ENCODE peak calls at places on chromosomes 3 and 15, in nine cellular contexts. T is endothelial cell of umbilical vein; D is AG04450; R is brain microvascular endothelial cell; N is Peyer's patch; X is substantia nigra; Y is CD4-positive, alpha-beta memory T cell; H is fibroblast of lung; A is HCT116. Z is an unnamed sample.

GRCh38 chr3:141643391-141643790 is 94.7 kb upstream of the RNF7 start:
- DNase-seq in N (no peak), Y (no peak), T (no peak), R (no peak), A (no peak), H (peak), D (no peak), X (no peak), Z (no peak)

GRCh38 chr15:63264685-63265302 is 12.6 kb upstream of the APH1B start:
- DNase-seq in T (no peak), D (peak), Y (no peak), A (no peak), R (no peak), H (peak), X (no peak), N (no peak), Z (no peak)

GRCh38 chr15:74989527-74989926 is 5.8 kb upstream of the SCAMP5 start:
- DNase-seq in X (no peak), N (no peak), R (no peak), T (no peak), Y (no peak), A (no peak), D (no peak), H (no peak), Z (no peak)

GRCh38 chr15:48373855-48374421 is 42.7 kb downstream of the DUT start:
- DNase-seq in Y (no peak), H (peak), T (peak), A (no peak), R (peak), X (no peak), N (no peak), D (no peak), Z (no peak)

GRCh38 chr3:72446406-72447058 is 401.7 kb downstream of the SHQ1 start:
- DNase-seq in A (no peak), R (no peak), Y (peak), D (no peak), N (no peak), H (peak), T (no peak), X (peak), Z (peak)

GRCh38 chr3:70556056-70556455 is 243.6 kb upstream of the MDFIC2 start:
- DNase-seq in Y (no peak), N (no peak), H (peak), R (peak), X (no peak), T (no peak), D (no peak), A (no peak), Z (no peak)

GRCh38 chr3:189593581-189593980 is 37.6 kb upstream of the TP63 start:
- DNase-seq in T (no peak), N (no peak), R (no peak), A (no peak), X (no peak), D (no peak), Y (no peak), H (no peak), Z (no peak)

GRCh38 chr3:36393563-36393962 is 13.3 kb downstream of the STAC start:
- DNase-seq in T (no peak), D (no peak), X (no peak), Y (no peak), A (no peak), H (peak), R (no peak), N (no peak), Z (no peak)

GRCh38 chr3:41247055-41247454 is 47.8 kb downstream of the CTNNB1 start:
- DNase-seq in A (no peak), X (no peak), D (no peak), T (no peak), H (no peak), Y (no peak), N (no peak), R (no peak), Z (no peak)

GRCh38 chr15:48520376-48521155 is 124.9 kb downstream of the FBN1 start:
- DNase-seq in X (no peak), N (no peak), D (no peak), T (peak), Y (no peak), H (no peak), R (no peak), A (peak), Z (no peak)

GRCh38 chr3:127484601-127485388 is 105.7 kb downstream of the TPRA1 start:
- DNase-seq in H (peak), D (no peak), N (peak), X (no peak), R (no peak), A (no peak), Y (no peak), T (no peak), Z (no peak)

GRCh38 chr3:42631650-42632049 is 21.8 kb upstream of the ZBTB47 start:
- DNase-seq in A (no peak), H (no peak), N (no peak), R (no peak), T (no peak), D (no peak), Y (no peak), X (no peak), Z (no peak)

GRCh38 chr15:74610302-74610951 is 5.2 kb upstream of the CLK3 start:
- DNase-seq in X (no peak), A (no peak), T (no peak), R (no peak), D (no peak), H (no peak), N (no peak), Y (no peak), Z (no peak)

GRCh38 chr3:69357196-69357595 is 28.7 kb downstream of the FRMD4B start:
- DNase-seq in A (no peak), N (no peak), D (no peak), X (no peak), R (no peak), Y (no peak), H (no peak), T (no peak), Z (no peak)

GRCh38 chr15:41917767-41918430 is 24.0 kb upstream of the SPTBN5 start:
- DNase-seq in D (no peak), X (no peak), N (peak), Y (no peak), H (peak), A (peak), R (peak), T (peak), Z (no peak)

GRCh38 chr15:63887630-63888029 is 53.9 kb upstream of the HERC1 start:
- DNase-seq in D (no peak), T (no peak), N (no peak), R (no peak), A (no peak), X (no peak), Y (no peak), H (no peak), Z (no peak)

GRCh38 chr15:58486564-58486963 is 54.8 kb downstream of the LIPC start:
- DNase-seq in N (no peak), Y (no peak), A (no peak), X (no peak), R (no peak), D (no peak), H (no peak), T (no peak), Z (no peak)

GRCh38 chr3:116135462-116135861 is 309.8 kb downstream of the LSAMP start:
- DNase-seq in A (no peak), X (peak), H (peak), T (peak), Y (no peak), D (no peak), R (peak), N (no peak), Z (no peak)

GRCh38 chr3:119437852-119438251 is 25.6 kb downstream of the TMEM39A start:
- DNase-seq in D (no peak), N (no peak), H (no peak), Y (no peak), A (no peak), R (no peak), T (no peak), X (no peak), Z (no peak)

GRCh38 chr3:119444590-119444989 is 18.8 kb downstream of the TMEM39A start:
- DNase-seq in Y (no peak), H (no peak), A (no peak), D (no peak), T (no peak), R (no peak), X (no peak), N (no peak), Z (no peak)

DNA sequence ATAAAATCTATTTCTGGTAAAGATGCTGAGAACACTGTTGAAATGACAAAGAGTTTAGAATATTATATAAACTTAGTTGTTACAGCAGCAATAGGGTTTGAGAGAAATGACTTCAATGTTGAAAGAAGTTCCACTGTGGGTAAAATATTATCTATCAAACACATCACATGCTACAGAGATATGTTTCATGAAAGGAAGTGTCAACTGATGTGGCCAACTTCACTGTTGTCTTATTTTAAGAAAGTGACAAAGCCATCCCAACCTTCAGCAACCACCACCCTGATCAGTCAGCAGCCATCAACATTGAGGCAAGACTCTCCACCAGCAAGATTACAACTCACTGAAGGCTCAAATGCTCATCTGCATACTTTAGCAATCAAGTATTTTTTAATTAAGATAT is 20.2 kb downstream of the TMEM39A start:
- DNase-seq in D (no peak), R (no peak), X (no peak), H (no peak), T (no peak), Y (no peak), N (no peak), A (no peak), Z (no peak)
- H3K27ac ChIP-seq in D (no peak), R (no peak), X (no peak), H (no peak), T (no peak), Y (no peak), N (no peak), A (no peak), Z (no peak)

GRCh38 chr3:11436775-11437174 is 164.6 kb downstream of the ATG7 start:
- DNase-seq in N (no peak), Y (no peak), R (no peak), X (no peak), H (no peak), T (no peak), A (no peak), D (no peak), Z (no peak)

GRCh38 chr3:11434017-11434526 is 161.9 kb downstream of the ATG7 start:
- DNase-seq in N (peak), Y (no peak), R (peak), A (no peak), T (peak), D (peak), H (peak), X (peak), Z (no peak)

GRCh38 chr3:11437506-11437905 is 165.3 kb downstream of the ATG7 start:
- DNase-seq in X (no peak), R (no peak), T (no peak), Y (no peak), N (no peak), H (no peak), A (no peak), D (no peak), Z (no peak)

GRCh38 chr3:11435420-11435819 is 163.2 kb downstream of the ATG7 start:
- DNase-seq in A (no peak), R (no peak), X (no peak), N (no peak), D (no peak), H (no peak), Y (no peak), T (no peak), Z (no peak)

GRCh38 chr3:11434697-11435096 is 162.5 kb downstream of the ATG7 start:
- DNase-seq in N (no peak), A (no peak), R (no peak), D (no peak), X (no peak), Y (no peak), T (no peak), H (no peak), Z (no peak)
- H3K27ac ChIP-seq in N (no peak), A (no peak), R (peak), D (no peak), X (peak), Y (no peak), T (no peak), H (peak), Z (no peak)

GRCh38 chr15:72800819-72801481 is 17.4 kb upstream of the ADPGK start:
- DNase-seq in H (peak), A (no peak), N (no peak), R (no peak), T (no peak), X (no peak), D (no peak), Y (no peak), Z (no peak)

GRCh38 chr15:72797338-72797689 is 13.8 kb upstream of the ADPGK start:
- DNase-seq in X (no peak), R (no peak), Y (no peak), N (no peak), T (no peak), A (no peak), H (no peak), D (no peak), Z (no peak)

GRCh38 chr15:72801590-72802345 is 18.2 kb upstream of the ADPGK start:
- DNase-seq in D (no peak), N (no peak), Y (no peak), R (no peak), T (no peak), A (no peak), X (no peak), H (no peak), Z (no peak)

GRCh38 chr15:72797834-72798233 is 14.3 kb upstream of the ADPGK start:
- DNase-seq in Y (no peak), X (no peak), D (no peak), N (no peak), T (no peak), H (no peak), R (no peak), A (no peak), Z (no peak)

GRCh38 chr15:72803006-72803405 is 19.4 kb upstream of the ADPGK start:
- DNase-seq in N (no peak), H (no peak), R (no peak), D (no peak), T (no peak), Y (no peak), A (no peak), X (no peak), Z (no peak)
- H3K27ac ChIP-seq in N (no peak), H (no peak), R (no peak), D (no peak), T (no peak), Y (no peak), A (no peak), X (no peak), Z (no peak)

GRCh38 chr3:157115069-157116006 is 44.6 kb downstream of the CCNL1 start:
- DNase-seq in Y (no peak), H (peak), D (no peak), A (no peak), T (peak), R (peak), N (no peak), X (no peak), Z (no peak)
- H3K27ac ChIP-seq in Y (no peak), H (no peak), D (no peak), A (no peak), T (no peak), R (no peak), N (no peak), X (no peak), Z (no peak)

GRCh38 chr15:66898656-66899402 is 166.6 kb upstream of the SMAD3 start:
- DNase-seq in A (no peak), D (no peak), Y (no peak), X (no peak), R (no peak), T (no peak), N (peak), H (no peak), Z (no peak)

GRCh38 chr15:66897971-66898370 is 167.4 kb upstream of the SMAD3 start:
- DNase-seq in D (no peak), Y (no peak), X (no peak), T (no peak), N (peak), A (no peak), H (no peak), R (no peak), Z (no peak)

GRCh38 chr15:66901336-66902100 is 163.9 kb upstream of the SMAD3 start:
- DNase-seq in X (no peak), N (peak), D (no peak), H (peak), T (peak), Y (no peak), A (no peak), R (no peak), Z (no peak)

GRCh38 chr15:66899555-66900350 is 165.6 kb upstream of the SMAD3 start:
- DNase-seq in N (peak), A (no peak), Y (no peak), X (no peak), T (no peak), D (no peak), H (peak), R (peak), Z (no peak)

DNA sequence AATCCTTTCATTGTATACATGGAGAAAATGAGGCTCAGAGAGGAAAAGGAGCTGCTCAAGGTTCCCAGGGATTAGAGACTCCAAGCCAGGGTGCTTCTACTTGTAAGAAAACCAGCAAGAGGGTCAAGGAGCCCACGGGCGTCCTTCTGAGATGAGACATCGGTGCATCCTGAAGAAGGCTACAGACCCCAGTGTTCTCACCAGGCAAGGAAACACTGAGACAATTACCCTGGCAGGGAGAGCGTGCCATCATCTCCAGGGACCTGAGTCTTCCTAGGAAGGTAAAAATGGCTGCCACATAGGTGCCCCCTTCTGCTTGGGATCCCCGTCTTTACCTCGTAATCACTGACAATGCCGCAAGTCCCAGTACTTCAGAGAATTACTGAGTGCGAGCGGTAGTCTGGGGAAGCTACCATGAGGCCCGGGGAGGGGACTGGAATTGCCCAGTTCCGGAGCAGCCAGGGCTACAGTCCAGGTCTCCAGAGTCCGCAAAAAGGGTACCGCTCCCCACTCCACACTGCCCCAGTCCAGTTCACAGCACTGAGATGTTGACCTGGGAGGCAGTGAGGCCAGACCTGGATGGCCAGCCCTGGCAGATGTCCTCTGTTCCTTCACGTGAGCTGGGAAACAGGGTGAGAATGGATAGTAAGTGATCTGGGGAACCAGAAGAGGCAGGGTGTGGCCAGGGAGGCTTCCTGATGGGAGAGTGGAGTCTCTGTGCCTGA is 164.7 kb upstream of the SMAD3 start:
- DNase-seq in Y (no peak), X (no peak), R (no peak), D (no peak), T (no peak), H (no peak), A (no peak), N (peak), Z (no peak)
- H3K27ac ChIP-seq in Y (no peak), X (no peak), R (no peak), D (no peak), T (no peak), H (peak), A (no peak), N (no peak), Z (no peak)

DNA sequence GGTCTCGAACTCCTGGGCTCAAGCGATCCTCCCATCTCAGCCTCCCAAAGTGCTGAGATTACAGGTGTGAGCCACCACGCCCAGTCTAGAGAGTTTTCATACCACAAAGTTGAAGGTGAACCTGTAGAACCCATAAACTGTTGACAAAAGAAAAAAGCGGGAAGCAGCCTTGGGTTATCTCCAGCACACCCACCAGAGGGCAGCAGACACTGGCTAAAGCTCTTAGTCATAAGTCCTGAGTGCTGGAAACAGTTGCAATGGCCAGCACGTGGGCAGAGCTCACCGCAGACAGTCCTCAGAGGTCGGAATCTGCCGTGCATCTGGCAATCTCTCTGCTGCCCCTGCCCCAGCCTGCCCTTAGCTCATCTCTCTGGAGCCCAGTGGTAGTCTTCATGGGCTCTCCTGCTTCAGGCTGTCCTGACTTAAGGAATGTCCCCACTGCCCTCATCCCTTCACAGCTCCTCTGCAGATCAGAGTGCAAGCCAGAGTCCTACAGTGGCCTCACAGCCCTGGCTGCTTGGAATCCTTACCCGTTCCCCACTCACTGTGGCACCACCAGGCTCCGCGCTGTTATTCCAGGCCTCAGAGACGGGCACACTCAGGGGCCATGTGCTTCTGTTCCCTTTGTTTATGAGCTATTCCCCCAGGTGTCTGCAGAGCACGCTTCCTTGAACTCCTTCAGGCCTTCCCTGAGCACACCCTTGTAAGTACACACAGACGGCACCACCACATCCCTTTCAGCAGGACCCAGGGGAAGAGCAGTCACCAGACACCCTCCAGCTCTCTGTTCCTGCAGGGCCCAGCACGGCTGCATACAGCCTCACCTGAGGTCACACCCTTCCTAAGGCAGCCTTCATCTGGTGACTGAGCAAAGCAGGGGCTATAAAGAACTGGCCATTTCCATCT is 8.8 kb upstream of the ELP6 start:
- DNase-seq in X (peak), H (peak), T (peak), R (peak), D (peak), Y (peak), A (peak), N (peak), Z (peak)
- H3K27ac ChIP-seq in X (no peak), H (no peak), T (no peak), R (no peak), D (no peak), Y (no peak), A (no peak), N (peak), Z (no peak)

GRCh38 chr3:63556401-63556800 is 96.1 kb upstream of the SNTN start:
- DNase-seq in A (no peak), R (no peak), X (no peak), D (no peak), N (no peak), Y (no peak), H (no peak), T (no peak), Z (no peak)
- H3K27ac ChIP-seq in A (no peak), R (no peak), X (no peak), D (no peak), N (no peak), Y (no peak), H (no peak), T (no peak), Z (no peak)

GRCh38 chr15:82300883-82301282 is 38.3 kb downstream of the SAXO2 start:
- DNase-seq in Y (no peak), D (no peak), R (no peak), N (no peak), X (no peak), H (no peak), A (no peak), T (no peak), Z (no peak)
- H3K27ac ChIP-seq in Y (no peak), D (no peak), R (no peak), N (no peak), X (no peak), H (no peak), A (no peak), T (no peak), Z (no peak)

GRCh38 chr3:96814581-96815567 is at the start of gene EPHA6:
- DNase-seq in A (no peak), R (no peak), D (no peak), X (no peak), T (no peak), N (no peak), H (peak), Y (no peak), Z (no peak)

GRCh38 chr3:96813134-96813819 is 1.1 kb upstream of the EPHA6 start:
- DNase-seq in Y (peak), T (peak), N (peak), X (peak), D (peak), H (peak), A (no peak), R (peak), Z (peak)

GRCh38 chr3:96813820-96814580 is 394 bp upstream of the EPHA6 start:
- DNase-seq in X (peak), A (no peak), N (peak), H (peak), R (peak), T (peak), D (no peak), Y (peak), Z (no peak)
- H3K27ac ChIP-seq in X (peak), A (no peak), N (no peak), H (no peak), R (no peak), T (no peak), D (no peak), Y (no peak), Z (no peak)

Z was measured in naive thymus-derived CD4-positive, alpha-beta T cell.